ENCODE peak calls at places on chromosomes 11 and 22, in nine cellular contexts. One of them, this sample, is unnamed. For H3K4me1, the result is how much of the 10 kb centered on the place peaks cover.

GRCh38 chr11:57648791-57649735 is 649 bp downstream of the YPEL4 start:
- DNase-seq in SK-N-SH: peak
- DNase-seq in IMR-90: no peak
- DNase-seq in mammary epithelial cell: no peak
- DNase-seq in adrenal gland: no peak
- DNase-seq in DND-41: peak
- DNase-seq in K562: no peak
- DNase-seq in neural progenitor cell: peak
- DNase-seq in ovary: peak
- DNase-seq in this sample: no peak

GRCh38 chr11:68683086-68683951 is 1.0 kb upstream of the GAL start:
- DNase-seq in SK-N-SH: no peak
- DNase-seq in IMR-90: no peak
- DNase-seq in mammary epithelial cell: no peak
- DNase-seq in adrenal gland: no peak
- DNase-seq in DND-41: no peak
- DNase-seq in K562: no peak
- DNase-seq in neural progenitor cell: no peak
- DNase-seq in ovary: no peak
- DNase-seq in this sample: no peak

GRCh38 chr11:57306156-57306876 is 18.4 kb downstream of the TNKS1BP1 start:
- DNase-seq in SK-N-SH: no peak
- DNase-seq in IMR-90: peak
- DNase-seq in mammary epithelial cell: no peak
- DNase-seq in adrenal gland: no peak
- DNase-seq in DND-41: no peak
- DNase-seq in K562: no peak
- DNase-seq in neural progenitor cell: no peak
- DNase-seq in ovary: no peak
- DNase-seq in this sample: no peak

GRCh38 chr11:62402226-62402625 is 16.6 kb upstream of the SCGB1A1 start:
- DNase-seq in SK-N-SH: no peak
- DNase-seq in IMR-90: no peak
- DNase-seq in mammary epithelial cell: no peak
- DNase-seq in adrenal gland: no peak
- DNase-seq in DND-41: peak
- DNase-seq in K562: no peak
- DNase-seq in neural progenitor cell: no peak
- DNase-seq in ovary: peak
- DNase-seq in this sample: no peak

GRCh38 chr22:39738746-39739145 is 154.8 kb downstream of the ENTHD1 start:
- DNase-seq in SK-N-SH: no peak
- DNase-seq in IMR-90: peak
- DNase-seq in mammary epithelial cell: no peak
- DNase-seq in adrenal gland: no peak
- DNase-seq in DND-41: no peak
- DNase-seq in K562: no peak
- DNase-seq in neural progenitor cell: no peak
- DNase-seq in ovary: no peak
- DNase-seq in this sample: no peak

GRCh38 chr11:65381721-65382035 is 768 bp downstream of the SLC25A45 start:
- DNase-seq in SK-N-SH: no peak
- DNase-seq in IMR-90: no peak
- DNase-seq in mammary epithelial cell: no peak
- DNase-seq in adrenal gland: no peak
- DNase-seq in DND-41: no peak
- DNase-seq in K562: no peak
- DNase-seq in neural progenitor cell: no peak
- DNase-seq in ovary: no peak
- DNase-seq in this sample: no peak

GRCh38 chr11:103325686-103326069 is 216.5 kb downstream of the DYNC2H1 start:
- DNase-seq in SK-N-SH: no peak
- DNase-seq in IMR-90: no peak
- DNase-seq in mammary epithelial cell: no peak
- DNase-seq in adrenal gland: no peak
- DNase-seq in DND-41: no peak
- DNase-seq in K562: no peak
- DNase-seq in neural progenitor cell: peak
- DNase-seq in ovary: no peak
- DNase-seq in this sample: no peak

GRCh38 chr11:102513869-102514268 is 16.7 kb downstream of the MMP7 start:
- DNase-seq in SK-N-SH: no peak
- DNase-seq in IMR-90: peak
- DNase-seq in mammary epithelial cell: peak
- DNase-seq in adrenal gland: peak
- DNase-seq in DND-41: no peak
- DNase-seq in K562: no peak
- DNase-seq in neural progenitor cell: no peak
- DNase-seq in ovary: no peak
- DNase-seq in this sample: no peak

GRCh38 chr22:49372530-49373288 is 455.0 kb downstream of the BRD1 start:
- DNase-seq in SK-N-SH: peak
- DNase-seq in IMR-90: no peak
- DNase-seq in mammary epithelial cell: no peak
- DNase-seq in adrenal gland: no peak
- DNase-seq in DND-41: no peak
- DNase-seq in K562: peak
- DNase-seq in neural progenitor cell: peak
- DNase-seq in ovary: no peak
- DNase-seq in this sample: no peak

GRCh38 chr11:8032576-8033311 is 45.6 kb downstream of the EIF3F start:
- DNase-seq in SK-N-SH: peak
- DNase-seq in IMR-90: no peak
- DNase-seq in mammary epithelial cell: no peak
- DNase-seq in adrenal gland: no peak
- DNase-seq in DND-41: no peak
- DNase-seq in K562: no peak
- DNase-seq in neural progenitor cell: no peak
- DNase-seq in ovary: no peak
- DNase-seq in this sample: no peak

GRCh38 chr22:46297151-46297819 is 615 bp downstream of the GTSE1 start:
- DNase-seq in SK-N-SH: no peak
- DNase-seq in IMR-90: peak
- DNase-seq in mammary epithelial cell: peak
- DNase-seq in adrenal gland: no peak
- DNase-seq in DND-41: peak
- DNase-seq in K562: peak
- DNase-seq in neural progenitor cell: peak
- DNase-seq in ovary: no peak
- DNase-seq in this sample: peak

GRCh38 chr11:18700375-18700774 is 1.8 kb downstream of the TMEM86A start:
- DNase-seq in SK-N-SH: no peak
- DNase-seq in IMR-90: peak
- DNase-seq in mammary epithelial cell: peak
- DNase-seq in adrenal gland: no peak
- DNase-seq in DND-41: peak
- DNase-seq in K562: no peak
- DNase-seq in neural progenitor cell: no peak
- DNase-seq in ovary: peak
- DNase-seq in this sample: no peak

GRCh38 chr22:50461536-50461935 is 13.3 kb downstream of the SBF1 start:
- DNase-seq in SK-N-SH: no peak
- DNase-seq in IMR-90: no peak
- DNase-seq in mammary epithelial cell: no peak
- DNase-seq in adrenal gland: no peak
- DNase-seq in DND-41: no peak
- DNase-seq in K562: no peak
- DNase-seq in neural progenitor cell: no peak
- DNase-seq in ovary: no peak
- DNase-seq in this sample: no peak

GRCh38 chr11:13289081-13289480 is 11.5 kb downstream of the BMAL1 start:
- DNase-seq in SK-N-SH: peak
- DNase-seq in IMR-90: peak
- DNase-seq in mammary epithelial cell: no peak
- DNase-seq in adrenal gland: no peak
- DNase-seq in DND-41: no peak
- DNase-seq in K562: no peak
- DNase-seq in neural progenitor cell: peak
- DNase-seq in ovary: no peak
- DNase-seq in this sample: no peak

GRCh38 chr11:57798905-57799559 is 37.4 kb downstream of the CTNND1 start:
- DNase-seq in SK-N-SH: no peak
- DNase-seq in IMR-90: peak
- DNase-seq in mammary epithelial cell: peak
- DNase-seq in adrenal gland: peak
- DNase-seq in DND-41: no peak
- DNase-seq in K562: peak
- DNase-seq in neural progenitor cell: no peak
- DNase-seq in ovary: no peak
- DNase-seq in this sample: no peak

DNA sequence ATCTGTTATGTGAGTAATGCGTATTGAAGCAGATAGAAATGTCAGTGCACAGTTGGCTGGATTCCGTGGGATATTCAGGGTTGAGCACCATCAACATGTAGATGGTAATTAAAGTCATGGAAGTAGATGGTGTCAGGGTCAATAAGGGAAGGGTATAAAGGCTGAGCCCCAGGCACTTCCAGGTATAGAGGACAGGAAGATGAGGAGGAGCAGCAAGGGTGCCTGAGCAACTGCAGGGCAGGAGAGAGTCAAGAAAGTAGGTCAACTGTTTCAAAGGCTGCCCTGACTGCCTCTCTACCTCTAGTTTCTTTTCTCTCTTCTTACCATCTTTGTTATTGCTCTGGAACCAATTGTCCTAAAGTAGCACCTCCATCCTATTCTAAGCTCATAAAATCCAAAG is 85.9 kb downstream of the MICAL2 start:
- DNase-seq in SK-N-SH: no peak
- DNase-seq in IMR-90: no peak
- DNase-seq in mammary epithelial cell: no peak
- DNase-seq in adrenal gland: no peak
- DNase-seq in DND-41: peak
- DNase-seq in K562: no peak
- DNase-seq in neural progenitor cell: no peak
- DNase-seq in ovary: no peak
- DNase-seq in this sample: no peak
- H3K4me1 ChIP-seq in SK-N-SH: under half
- H3K4me1 ChIP-seq in IMR-90: under half
- H3K4me1 ChIP-seq in mammary epithelial cell: under half
- H3K4me1 ChIP-seq in adrenal gland: under half
- H3K4me1 ChIP-seq in DND-41: under half
- H3K4me1 ChIP-seq in K562: under half
- H3K4me1 ChIP-seq in neural progenitor cell: under half
- H3K4me1 ChIP-seq in ovary: under half
- H3K4me1 ChIP-seq in this sample: half or more

DNA sequence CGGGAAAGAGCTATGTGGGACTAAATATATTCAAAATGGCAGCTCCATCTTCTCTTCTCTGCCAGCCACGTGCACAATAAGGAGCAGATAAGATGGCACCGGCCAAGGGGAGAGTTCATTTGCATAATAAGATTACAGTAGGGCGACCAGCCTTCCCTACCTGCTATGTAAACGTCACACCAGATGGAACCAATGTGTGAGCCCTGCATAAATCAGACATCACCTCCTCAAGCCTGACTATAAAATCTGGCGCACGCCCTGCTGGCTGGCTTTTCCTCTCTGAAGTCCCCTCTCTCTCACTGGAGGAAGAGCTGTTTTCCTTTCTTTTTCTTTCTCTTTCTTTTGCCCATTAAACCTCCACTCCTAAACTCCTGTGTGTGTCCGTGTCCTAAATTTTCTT is 669.8 kb upstream of the KIRREL3 start:
- DNase-seq in SK-N-SH: no peak
- DNase-seq in IMR-90: no peak
- DNase-seq in mammary epithelial cell: no peak
- DNase-seq in adrenal gland: no peak
- DNase-seq in DND-41: no peak
- DNase-seq in K562: no peak
- DNase-seq in neural progenitor cell: no peak
- DNase-seq in ovary: no peak
- DNase-seq in this sample: no peak
- TF ChIP-seq CTCF in SK-N-SH: no peak
- TF ChIP-seq CTCF in IMR-90: no peak
- TF ChIP-seq CTCF in mammary epithelial cell: no peak
- TF ChIP-seq CTCF in adrenal gland: no peak
- TF ChIP-seq CTCF in DND-41: no peak
- TF ChIP-seq CTCF in K562: no peak
- TF ChIP-seq CTCF in neural progenitor cell: no peak
- TF ChIP-seq CTCF in ovary: no peak
- TF ChIP-seq CTCF in this sample: no peak

GRCh38 chr22:21855715-21856114 is 11.7 kb downstream of the MAPK1 start:
- DNase-seq in SK-N-SH: no peak
- DNase-seq in IMR-90: no peak
- DNase-seq in mammary epithelial cell: no peak
- DNase-seq in adrenal gland: no peak
- DNase-seq in DND-41: no peak
- DNase-seq in K562: peak
- DNase-seq in neural progenitor cell: no peak
- DNase-seq in ovary: no peak
- DNase-seq in this sample: no peak

GRCh38 chr22:21857501-21857914 is 9.9 kb downstream of the MAPK1 start:
- DNase-seq in SK-N-SH: no peak
- DNase-seq in IMR-90: peak
- DNase-seq in mammary epithelial cell: no peak
- DNase-seq in adrenal gland: no peak
- DNase-seq in DND-41: no peak
- DNase-seq in K562: no peak
- DNase-seq in neural progenitor cell: no peak
- DNase-seq in ovary: no peak
- DNase-seq in this sample: no peak

GRCh38 chr22:21856868-21857267 is 10.6 kb downstream of the MAPK1 start:
- DNase-seq in SK-N-SH: no peak
- DNase-seq in IMR-90: no peak
- DNase-seq in mammary epithelial cell: no peak
- DNase-seq in adrenal gland: no peak
- DNase-seq in DND-41: no peak
- DNase-seq in K562: no peak
- DNase-seq in neural progenitor cell: no peak
- DNase-seq in ovary: no peak
- DNase-seq in this sample: no peak

GRCh38 chr22:21858025-21858764 is 9.2 kb downstream of the MAPK1 start:
- DNase-seq in SK-N-SH: no peak
- DNase-seq in IMR-90: no peak
- DNase-seq in mammary epithelial cell: no peak
- DNase-seq in adrenal gland: no peak
- DNase-seq in DND-41: no peak
- DNase-seq in K562: no peak
- DNase-seq in neural progenitor cell: no peak
- DNase-seq in ovary: no peak
- DNase-seq in this sample: no peak

DNA sequence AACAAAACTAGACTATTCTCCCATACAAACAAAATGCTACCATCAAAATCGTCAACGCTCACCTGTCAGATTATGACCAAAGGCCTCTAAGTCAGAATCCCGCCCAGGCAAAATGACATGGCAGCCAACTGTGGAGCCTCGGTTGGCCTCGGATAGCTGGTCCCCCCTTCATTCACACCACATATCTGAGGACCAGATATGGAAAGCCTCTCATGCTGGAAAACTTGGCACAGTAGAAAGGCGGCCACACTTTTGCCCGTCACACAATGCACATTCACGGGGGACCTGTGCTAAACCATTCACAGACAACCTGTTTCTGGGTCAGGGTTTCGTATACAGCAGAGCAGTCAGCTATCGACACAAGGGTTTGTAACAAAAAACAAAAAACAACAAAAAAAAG is 11.2 kb downstream of the MAPK1 start:
- DNase-seq in SK-N-SH: no peak
- DNase-seq in IMR-90: no peak
- DNase-seq in mammary epithelial cell: no peak
- DNase-seq in adrenal gland: no peak
- DNase-seq in DND-41: no peak
- DNase-seq in K562: peak
- DNase-seq in neural progenitor cell: no peak
- DNase-seq in ovary: no peak
- DNase-seq in this sample: no peak
- H3K4me1 ChIP-seq in SK-N-SH: under half
- H3K4me1 ChIP-seq in IMR-90: under half
- H3K4me1 ChIP-seq in mammary epithelial cell: under half
- H3K4me1 ChIP-seq in adrenal gland: half or more
- H3K4me1 ChIP-seq in DND-41: under half
- H3K4me1 ChIP-seq in K562: under half
- H3K4me1 ChIP-seq in neural progenitor cell: under half
- H3K4me1 ChIP-seq in ovary: under half
- H3K4me1 ChIP-seq in this sample: under half

GRCh38 chr11:114132427-114132826 is 72.9 kb downstream of the ZBTB16 start:
- DNase-seq in SK-N-SH: no peak
- DNase-seq in IMR-90: no peak
- DNase-seq in mammary epithelial cell: no peak
- DNase-seq in adrenal gland: no peak
- DNase-seq in DND-41: no peak
- DNase-seq in K562: no peak
- DNase-seq in neural progenitor cell: no peak
- DNase-seq in ovary: no peak
- DNase-seq in this sample: no peak
- TF ChIP-seq CTCF in SK-N-SH: no peak
- TF ChIP-seq CTCF in IMR-90: no peak
- TF ChIP-seq CTCF in mammary epithelial cell: no peak
- TF ChIP-seq CTCF in adrenal gland: no peak
- TF ChIP-seq CTCF in DND-41: no peak
- TF ChIP-seq CTCF in K562: no peak
- TF ChIP-seq CTCF in neural progenitor cell: no peak
- TF ChIP-seq CTCF in ovary: no peak
- TF ChIP-seq CTCF in this sample: no peak